ENCODE peak calls at places on chromosomes 6 and 20, in eight cellular contexts. T is A549, V is transverse colon, Q is sigmoid colon, L is K562, H is SK-N-SH, M is tibial nerve, G is suprapubic skin. J is an unnamed sample.

GRCh38 chr6:147127587-147127986 is 76.6 kb upstream of the STXBP5 start:
- DNase-seq in G (no peak), Q (no peak), H (no peak), V (no peak), L (no peak), M (no peak), T (no peak), J (no peak)

GRCh38 chr6:168031411-168032382 is 34.2 kb downstream of the KIF25 start:
- DNase-seq in V (no peak), G (no peak), T (no peak), L (no peak), Q (no peak), M (peak), H (no peak), J (peak)

GRCh38 chr6:17490724-17491123 is 97.3 kb downstream of the CAP2 start:
- DNase-seq in T (no peak), M (no peak), G (no peak), L (no peak), Q (no peak), H (no peak), V (no peak), J (peak)

GRCh38 chr20:39016076-39016475 is 53.9 kb downstream of the DHX35 start:
- DNase-seq in Q (no peak), G (no peak), H (no peak), L (no peak), V (no peak), T (no peak), M (no peak), J (no peak)

GRCh38 chr20:58612021-58612700 is 38.9 kb upstream of the STX16 start:
- DNase-seq in V (no peak), H (no peak), Q (no peak), L (no peak), G (no peak), M (no peak), T (no peak), J (no peak)

GRCh38 chr6:168060521-168060931 is 18.5 kb downstream of the FRMD1 start:
- DNase-seq in V (peak), T (peak), L (peak), G (no peak), M (peak), H (peak), Q (no peak), J (no peak)

GRCh38 chr6:3623451-3624267 is 127.9 kb downstream of the PXDC1 start:
- DNase-seq in L (no peak), H (no peak), G (no peak), T (no peak), V (no peak), Q (no peak), M (no peak), J (peak)

GRCh38 chr6:43268348-43268685 is 25.0 kb downstream of the TTBK1 start:
- DNase-seq in M (no peak), L (no peak), T (no peak), H (no peak), V (no peak), Q (no peak), G (no peak), J (no peak)

GRCh38 chr20:14997791-14998190 is 660.4 kb upstream of the FLRT3 start:
- DNase-seq in T (peak), M (no peak), H (no peak), Q (no peak), G (no peak), V (no peak), L (no peak), J (no peak)

GRCh38 chr6:3334579-3334978 is 75.8 kb downstream of the PSMG4 start:
- DNase-seq in G (no peak), H (peak), T (no peak), M (no peak), L (no peak), Q (no peak), V (peak), J (no peak)

GRCh38 chr20:33191484-33191883 is 23.5 kb downstream of the BPIFA2 start:
- DNase-seq in G (no peak), Q (no peak), V (no peak), H (no peak), T (no peak), M (no peak), L (no peak), J (no peak)

GRCh38 chr6:10138917-10139316 is 276.0 kb downstream of the TFAP2A start:
- DNase-seq in V (no peak), T (peak), G (no peak), H (no peak), M (no peak), L (no peak), Q (no peak), J (no peak)

GRCh38 chr6:11705069-11705468 is 73.5 kb downstream of the ADTRP start:
- DNase-seq in Q (no peak), M (no peak), L (no peak), T (no peak), V (no peak), H (no peak), G (no peak), J (no peak)

DNA sequence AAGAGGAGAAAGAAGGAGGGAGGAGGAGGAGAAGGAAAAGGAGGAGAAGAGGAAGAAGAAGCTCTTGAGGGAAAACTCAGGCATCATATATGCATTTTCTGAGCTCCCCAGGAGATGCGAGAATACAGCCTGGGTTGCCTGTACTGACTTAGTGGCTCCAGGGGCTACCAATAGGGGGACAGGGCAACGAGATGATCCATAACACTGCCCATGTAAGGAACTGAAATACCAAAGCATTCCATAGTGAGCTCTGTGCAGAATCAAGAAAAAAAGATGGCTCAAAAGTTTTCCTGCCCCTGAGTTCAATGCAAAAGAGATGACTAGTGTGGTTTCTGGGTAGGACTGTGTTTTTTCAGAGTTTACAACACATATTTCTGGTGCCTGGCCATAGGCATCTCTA is 258.7 kb downstream of the ALDH8A1 start:
- DNase-seq in V (no peak), G (no peak), M (no peak), L (no peak), T (no peak), H (no peak), Q (no peak), J (no peak)
- TF ChIP-seq CTCF in V (no peak), G (no peak), M (no peak), L (no peak), T (no peak), H (no peak), Q (no peak), J (no peak)

DNA sequence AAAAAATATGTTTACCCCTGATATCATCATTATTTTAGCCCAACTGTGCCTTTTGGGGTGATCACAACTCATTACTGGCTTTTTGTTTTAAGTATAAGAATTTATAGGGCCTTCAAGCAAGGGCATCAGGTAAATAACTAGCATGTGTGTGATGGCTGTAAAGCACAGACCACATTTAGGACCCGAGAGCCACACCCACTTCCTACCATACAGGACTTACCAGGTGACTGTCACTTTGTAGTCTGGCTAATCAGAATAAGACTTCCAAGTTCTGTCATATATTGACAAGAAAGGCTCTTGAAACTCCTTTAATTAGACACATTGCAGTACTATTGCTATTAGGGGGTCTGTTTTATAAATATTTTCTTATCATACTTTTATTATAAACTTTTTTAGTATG is 31.1 kb downstream of the TMEM242 start:
- DNase-seq in M (no peak), H (no peak), V (no peak), L (no peak), Q (no peak), T (no peak), G (no peak), J (no peak)
- TF ChIP-seq EP300 in M (no peak), H (no peak), V (no peak), L (no peak), Q (no peak), T (no peak), G (no peak), J (no peak)

DNA sequence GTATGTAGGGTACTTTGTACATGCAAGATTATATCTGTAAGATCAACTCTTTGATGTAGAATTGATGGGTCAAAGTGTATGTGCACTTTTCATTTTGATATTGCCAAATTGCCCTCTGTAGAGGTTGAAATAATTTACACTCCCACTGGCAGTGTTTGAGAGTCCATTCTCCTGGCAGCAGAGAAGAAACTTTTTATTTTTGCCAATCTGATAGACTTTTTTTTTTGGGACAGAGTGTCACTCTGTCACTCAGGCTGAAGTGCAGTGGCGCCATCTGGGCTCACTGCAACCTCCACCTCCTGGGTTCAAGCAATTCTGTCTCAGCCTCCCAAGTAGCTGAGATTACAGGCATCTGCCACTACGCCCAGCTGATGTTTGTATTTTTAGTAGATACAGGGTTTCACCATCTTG is 199.2 kb downstream of the ZFAND3 start:
- DNase-seq in Q (no peak), V (no peak), G (no peak), H (no peak), M (no peak), T (no peak), L (no peak), J (no peak)
- TF ChIP-seq CTCF in Q (no peak), V (no peak), G (no peak), H (no peak), M (no peak), T (no peak), L (no peak), J (no peak)

GRCh38 chr6:34816635-34817301 is 24.9 kb downstream of the BLTP3A start:
- DNase-seq in V (no peak), H (no peak), G (no peak), M (no peak), L (peak), Q (no peak), T (no peak), J (no peak)

GRCh38 chr6:34813028-34813742 is 21.3 kb downstream of the BLTP3A start:
- DNase-seq in M (no peak), G (no peak), H (peak), Q (no peak), V (no peak), L (no peak), T (no peak), J (no peak)

GRCh38 chr6:34806738-34807453 is 15.0 kb downstream of the BLTP3A start:
- DNase-seq in T (no peak), M (no peak), G (no peak), H (no peak), L (no peak), V (no peak), Q (no peak), J (no peak)

GRCh38 chr6:34809914-34810882 is 18.3 kb downstream of the BLTP3A start:
- DNase-seq in Q (no peak), G (no peak), M (no peak), H (no peak), T (no peak), L (no peak), V (no peak), J (no peak)

GRCh38 chr6:34810936-34811632 is 19.2 kb downstream of the BLTP3A start:
- DNase-seq in H (no peak), M (no peak), G (no peak), L (no peak), Q (no peak), T (peak), V (peak), J (no peak)
- TF ChIP-seq EP300 in H (no peak), M (no peak), G (no peak), L (no peak), Q (no peak), T (no peak), V (no peak), J (no peak)

GRCh38 chr6:52454556-52454955 is 34.4 kb downstream of the EFHC1 start:
- DNase-seq in G (no peak), H (no peak), L (no peak), Q (no peak), T (no peak), V (no peak), M (no peak), J (no peak)

GRCh38 chr6:52457096-52457495 is 37.0 kb downstream of the EFHC1 start:
- DNase-seq in T (no peak), H (no peak), M (no peak), V (no peak), Q (no peak), G (no peak), L (no peak), J (no peak)
- TF ChIP-seq CTCF in T (no peak), H (no peak), M (no peak), V (no peak), Q (no peak), G (no peak), L (no peak), J (no peak)

DNA sequence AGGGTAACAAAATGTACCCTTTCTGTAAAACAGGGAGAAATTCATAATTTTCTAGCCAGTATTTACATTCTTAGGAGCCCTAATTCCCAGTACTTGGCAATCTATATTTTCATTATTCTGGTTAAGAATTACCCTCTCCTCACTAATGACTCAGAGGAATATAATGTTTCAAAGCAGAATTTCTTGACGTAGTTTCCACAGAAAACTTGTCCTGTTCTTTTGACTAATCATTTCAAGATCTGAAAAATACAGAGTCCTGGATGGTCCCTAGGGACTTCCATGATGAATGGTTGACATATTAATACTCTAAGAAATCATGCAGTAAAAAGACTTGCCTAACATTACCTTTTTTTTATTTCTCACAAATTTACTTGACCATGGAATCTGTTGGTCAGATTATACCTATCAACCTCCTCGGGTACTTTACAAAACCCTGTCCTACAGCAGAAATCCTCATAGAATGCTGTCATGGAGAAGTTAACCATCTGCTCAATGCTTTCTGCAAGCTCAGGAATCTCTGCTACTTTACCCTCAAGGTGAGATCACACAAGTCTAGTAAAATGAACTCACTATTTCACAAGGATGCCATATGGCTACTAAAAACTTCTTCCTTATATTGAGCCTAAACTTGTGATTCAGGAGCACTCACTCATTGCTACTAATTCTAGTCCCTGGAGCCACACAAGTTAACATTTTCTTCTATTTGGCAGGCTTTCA is 202.1 kb upstream of the CNR1 start:
- DNase-seq in V (no peak), G (no peak), Q (no peak), H (no peak), M (no peak), L (no peak), T (peak), J (no peak)
- TF ChIP-seq EP300 in V (no peak), G (no peak), Q (peak), H (no peak), M (peak), L (no peak), T (no peak), J (no peak)

GRCh38 chr6:107866606-107867301 is 42.6 kb upstream of the SCML4 start:
- DNase-seq in H (peak), M (no peak), G (no peak), L (peak), T (peak), Q (no peak), V (no peak), J (no peak)
- TF ChIP-seq CTCF in H (peak), M (no peak), G (peak), L (peak), T (peak), Q (no peak), V (peak), J (peak)

GRCh38 chr20:48096957-48097890 is 311.9 kb upstream of the SULF2 start:
- DNase-seq in V (no peak), G (no peak), Q (no peak), M (no peak), T (no peak), H (no peak), L (peak), J (no peak)
- TF ChIP-seq EP300 in V (no peak), G (no peak), Q (no peak), M (no peak), T (no peak), H (no peak), L (no peak), J (no peak)

GRCh38 chr20:35003211-35004031 is 47.8 kb downstream of the MYH7B start:
- DNase-seq in Q (peak), L (no peak), T (no peak), G (peak), M (no peak), H (no peak), V (no peak), J (no peak)

GRCh38 chr20:35000922-35001595 is 45.4 kb downstream of the MYH7B start:
- DNase-seq in M (no peak), T (no peak), Q (no peak), L (no peak), V (no peak), G (no peak), H (no peak), J (no peak)

GRCh38 chr20:35000311-35000921 is 44.7 kb downstream of the MYH7B start:
- DNase-seq in V (no peak), T (no peak), Q (no peak), M (no peak), H (no peak), L (no peak), G (no peak), J (no peak)

GRCh38 chr20:35002426-35003210 is 47.0 kb downstream of the MYH7B start:
- DNase-seq in T (no peak), L (no peak), Q (peak), H (no peak), M (no peak), V (no peak), G (peak), J (no peak)

GRCh38 chr20:35001596-35002362 is 46.1 kb downstream of the MYH7B start:
- DNase-seq in T (no peak), L (no peak), H (peak), V (no peak), Q (no peak), M (no peak), G (no peak), J (no peak)
- TF ChIP-seq CTCF in T (peak), L (peak), H (peak), V (peak), Q (no peak), M (no peak), G (no peak), J (no peak)